ENCODE peak calls at places on chromosomes 7 and 10, in four cellular contexts. E is CD8-positive, alpha-beta memory T cell; C is AG04450; Y is adipocyte. S is an unnamed sample.

GRCh38 chr7:66043681-66044497 is 31.7 kb upstream of the ASL start:
- DNase-seq in E (no peak), C (no peak), Y (peak; percentile 27), S (no peak)

GRCh38 chr7:133230591-133231194 is 22.2 kb upstream of the EXOC4 start:
- DNase-seq in E (peak; percentile 16), C (peak; percentile 15), Y (peak; percentile 73), S (peak; percentile 32)

GRCh38 chr10:32411797-32412498 is 34.0 kb upstream of the CCDC7 start:
- DNase-seq in E (no peak), C (no peak), Y (no peak), S (no peak)

GRCh38 chr10:35442006-35442405 is 105.7 kb downstream of the CCNY start:
- DNase-seq in E (no peak), C (no peak), Y (no peak), S (peak; percentile 64)

GRCh38 chr10:16788125-16788524 is 29.1 kb downstream of the RSU1 start:
- DNase-seq in E (no peak), C (no peak), Y (no peak), S (no peak)

GRCh38 chr7:105934577-105935185 is 28.4 kb upstream of the CDHR3 start:
- DNase-seq in E (no peak), C (no peak), Y (peak; percentile 81), S (peak; percentile 61)

GRCh38 chr10:84548869-84549268 is 220.5 kb downstream of the CCSER2 start:
- DNase-seq in E (no peak), C (no peak), Y (no peak), S (no peak)

GRCh38 chr7:75617634-75618234 is 121.0 kb downstream of the HIP1 start:
- DNase-seq in E (peak; percentile 29), C (no peak), Y (no peak), S (no peak)

GRCh38 chr7:117036034-117036669 is 82.9 kb downstream of the ST7 start:
- DNase-seq in E (no peak), C (no peak), Y (no peak), S (no peak)

GRCh38 chr7:85191383-85191782 is 4.5 kb upstream of the SEMA3D start:
- DNase-seq in E (no peak), C (no peak), Y (peak; percentile 76), S (no peak)

GRCh38 chr7:158267737-158268435 is 319.7 kb downstream of the PTPRN2 start:
- DNase-seq in E (no peak), C (no peak), Y (no peak), S (no peak)

GRCh38 chr7:148847815-148848726 is 36.0 kb downstream of the EZH2 start:
- DNase-seq in E (no peak), C (no peak), Y (no peak), S (peak; percentile 13)

GRCh38 chr10:115801987-115802386 is 471.0 kb downstream of the GFRA1 start:
- DNase-seq in E (no peak), C (no peak), Y (no peak), S (no peak)

GRCh38 chr7:137718360-137718759 is 128.4 kb downstream of the DGKI start:
- DNase-seq in E (no peak), C (no peak), Y (no peak), S (no peak)

GRCh38 chr7:130429019-130429418 is 11.8 kb downstream of the CEP41 start:
- DNase-seq in E (no peak), C (no peak), Y (no peak), S (no peak)

GRCh38 chr7:71695189-71695588 is 563.2 kb downstream of the GALNT17 start:
- DNase-seq in E (no peak), C (no peak), Y (no peak), S (no peak)

DNA sequence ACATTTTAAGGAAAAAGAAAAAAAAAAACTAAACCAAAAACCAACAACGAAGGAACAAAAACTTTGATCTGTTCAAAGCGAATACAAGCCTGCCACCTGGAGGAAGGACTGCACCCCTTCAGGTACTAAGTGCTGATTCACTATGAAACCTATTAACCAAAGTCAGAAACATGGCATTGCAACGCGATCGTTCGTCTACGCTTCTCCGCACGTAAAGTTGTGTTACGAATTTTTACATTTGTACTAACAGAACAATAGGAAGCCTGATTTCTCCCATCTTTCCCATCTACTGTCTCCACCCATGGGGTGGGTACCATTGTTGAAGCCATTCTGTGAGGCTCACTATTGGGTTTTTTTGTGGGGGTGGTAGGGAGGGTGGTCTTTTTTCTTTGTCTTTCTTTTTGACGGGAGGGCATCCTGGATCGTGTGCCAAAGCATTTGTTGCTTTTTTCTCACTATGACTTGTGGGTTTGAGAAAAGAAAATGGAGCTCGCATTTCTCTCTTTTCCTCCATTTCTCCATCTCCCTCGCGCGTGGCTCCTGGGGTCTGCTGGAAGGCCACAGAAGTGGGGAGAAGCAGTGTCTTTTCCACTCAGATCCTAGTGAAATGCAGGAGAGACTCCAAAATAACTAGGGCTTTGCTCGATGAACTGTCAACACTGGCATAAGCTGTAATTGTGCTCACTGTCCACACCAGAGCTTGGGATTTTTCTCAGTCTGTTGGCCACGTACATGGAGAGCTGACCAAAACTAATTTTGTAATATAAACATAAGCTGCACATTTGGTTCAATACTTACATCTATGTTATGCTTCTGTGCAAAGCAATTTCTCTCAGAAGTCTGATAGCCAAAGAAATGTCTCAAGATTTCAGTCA is 100.9 kb upstream of the YAE1 start:
- DNase-seq in E (no peak), C (peak; percentile 36), Y (peak; percentile 84), S (peak; percentile 31)
- H3K4me3 ChIP-seq in E (no peak overlapping the region), C (no peak overlapping the region), Y (peak overlapping the region; percentile 25), S (no peak overlapping the region)

GRCh38 chr7:22587322-22587721 is 87.3 kb upstream of the STEAP1B start:
- DNase-seq in E (no peak), C (no peak), Y (no peak), S (no peak)

GRCh38 chr7:22591271-22591670 is 91.3 kb upstream of the STEAP1B start:
- DNase-seq in E (no peak), C (no peak), Y (no peak), S (peak; percentile 66)

GRCh38 chr7:22588396-22588795 is 88.4 kb upstream of the STEAP1B start:
- DNase-seq in E (no peak), C (no peak), Y (no peak), S (no peak)

GRCh38 chr7:22586806-22587180 is 86.8 kb upstream of the STEAP1B start:
- DNase-seq in E (no peak), C (no peak), Y (peak; percentile 64), S (peak; percentile 52)

GRCh38 chr7:22589641-22590141 is 89.7 kb upstream of the STEAP1B start:
- DNase-seq in E (no peak), C (no peak), Y (peak; percentile 72), S (no peak)
- H3K4me3 ChIP-seq in E (no peak overlapping the region), C (no peak overlapping the region), Y (peak overlapping the region; percentile 2), S (no peak overlapping the region)

GRCh38 chr7:86339051-86339450 is 304.7 kb upstream of the GRM3 start:
- DNase-seq in E (no peak), C (no peak), Y (no peak), S (no peak)
- H3K4me3 ChIP-seq in E (no peak overlapping the region), C (no peak overlapping the region), Y (no peak overlapping the region), S (no peak overlapping the region)

DNA sequence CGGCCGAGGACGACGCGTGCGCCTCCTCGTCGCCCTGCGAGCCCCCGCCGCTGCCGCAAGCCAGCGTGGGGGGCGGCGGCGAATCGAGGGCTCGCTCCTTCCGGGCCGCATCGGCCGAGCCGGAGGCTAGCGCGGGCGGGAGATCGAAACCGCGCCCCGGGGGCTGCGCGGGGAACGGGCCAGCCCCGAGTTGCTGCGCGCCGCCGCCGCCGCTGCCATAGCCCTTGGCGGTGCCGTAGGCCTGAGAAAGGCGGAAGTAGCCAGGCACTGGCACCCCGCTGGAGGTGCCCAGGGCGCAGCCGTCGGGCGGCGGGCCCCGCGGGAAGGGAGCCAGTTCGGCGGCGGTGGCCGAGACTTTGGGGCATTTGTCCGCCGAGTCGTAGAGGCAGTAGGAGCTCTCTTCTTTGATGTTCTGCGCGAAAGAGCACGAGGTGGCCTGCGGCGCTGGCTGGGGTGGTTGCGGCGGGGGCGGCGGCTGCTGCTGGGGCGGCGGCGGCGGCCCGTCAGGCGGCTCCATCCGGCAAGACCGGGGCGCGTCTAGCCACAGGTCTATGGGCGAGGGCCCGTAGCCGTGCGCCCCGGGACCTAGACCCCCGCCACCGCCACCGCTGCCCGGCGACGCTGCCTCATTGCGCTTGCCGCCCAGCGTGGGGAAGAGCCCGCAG is 576 bp downstream of the HOXA10 start:
- DNase-seq in E (no peak), C (no peak), Y (no peak), S (peak; percentile 59)
- H3K4me3 ChIP-seq in E (no peak overlapping the region), C (peak overlapping the region; percentile 25), Y (peak overlapping the region; percentile 94), S (peak overlapping the region; percentile 59)

GRCh38 chr7:125847055-125847454 is 917.4 kb upstream of the POT1 start:
- DNase-seq in E (no peak), C (no peak), Y (no peak), S (no peak)

GRCh38 chr7:125847706-125848105 is 918.1 kb upstream of the POT1 start:
- DNase-seq in E (no peak), C (no peak), Y (no peak), S (no peak)

DNA sequence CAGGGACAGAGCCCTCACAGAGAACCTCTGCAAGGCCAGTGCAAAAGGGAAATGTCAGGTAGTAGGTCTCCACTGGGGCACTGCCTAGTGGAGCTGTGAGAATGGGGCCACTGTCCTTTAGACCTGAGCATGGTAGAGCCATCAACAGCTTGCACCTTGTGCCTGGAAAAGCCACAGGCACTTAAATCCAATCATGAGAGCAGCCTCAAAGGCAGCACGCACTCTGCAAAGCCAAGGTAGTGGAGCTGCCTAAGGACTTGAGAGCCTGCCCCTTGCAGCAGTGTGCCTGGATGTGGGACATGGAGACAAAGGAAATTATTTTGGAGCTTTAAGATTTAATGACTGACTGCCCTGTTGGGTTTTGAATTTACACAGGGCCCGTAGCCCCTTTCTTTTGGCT is 918.5 kb upstream of the POT1 start:
- DNase-seq in E (no peak), C (no peak), Y (no peak), S (no peak)
- H3K4me3 ChIP-seq in E (no peak overlapping the region), C (no peak overlapping the region), Y (no peak overlapping the region), S (no peak overlapping the region)

GRCh38 chr7:2403014-2403717 is at the start of gene CHST12:
- DNase-seq in E (peak; percentile 94), C (peak; percentile 84), Y (peak; percentile 98), S (peak; percentile 99)

GRCh38 chr7:2405601-2406345 is 2.4 kb downstream of the CHST12 start:
- DNase-seq in E (peak; percentile 58), C (no peak), Y (no peak), S (no peak)

GRCh38 chr7:2403718-2404648 is 572 bp downstream of the CHST12 start:
- DNase-seq in E (no peak), C (no peak), Y (peak; percentile 72), S (peak; percentile 28)

GRCh38 chr7:2405201-2405600 is 1.8 kb downstream of the CHST12 start:
- DNase-seq in E (no peak), C (no peak), Y (no peak), S (no peak)

GRCh38 chr7:2404714-2405119 is 1.3 kb downstream of the CHST12 start:
- DNase-seq in E (no peak), C (no peak), Y (no peak), S (no peak)
- H3K4me3 ChIP-seq in E (peak overlapping the region; percentile 60), C (peak overlapping the region; percentile 71), Y (peak overlapping the region; percentile 89), S (peak overlapping the region; percentile 75)

GRCh38 chr10:13560597-13560996 is 26.2 kb upstream of the PRPF18 start:
- DNase-seq in E (no peak), C (no peak), Y (peak; percentile 8), S (peak; percentile 52)
- H3K4me3 ChIP-seq in E (no peak overlapping the region), C (no peak overlapping the region), Y (no peak overlapping the region), S (no peak overlapping the region)

S was measured in foreskin fibroblast.